ENCODE peak calls at places on chromosome 21, in seven cellular contexts. One of them, this sample, is unnamed.

GRCh38 chr21:45330851-45331261 is 43.2 kb upstream of the POFUT2 start:
- DNase-seq in hippocampal formation: no peak
- DNase-seq in osteocyte: no peak
- DNase-seq in Daoy: no peak
- DNase-seq in neural crest cell: no peak
- DNase-seq in PC-9: no peak
- DNase-seq in stimulated activated CD8-positive, alpha-beta memory T cell treated with anti-CD3 and anti-CD28 coated beads, Interleukin-12 subunit alpha, Interleukin-12 subunit beta, amount 100 ng/mL, for 1 hour: no peak
- DNase-seq in this sample: no peak

GRCh38 chr21:29540289-29540688 is 241.6 kb downstream of the BACH1 start:
- DNase-seq in hippocampal formation: no peak
- DNase-seq in osteocyte: no peak
- DNase-seq in Daoy: no peak
- DNase-seq in neural crest cell: no peak
- DNase-seq in PC-9: no peak
- DNase-seq in stimulated activated CD8-positive, alpha-beta memory T cell treated with anti-CD3 and anti-CD28 coated beads, Interleukin-12 subunit alpha, Interleukin-12 subunit beta, amount 100 ng/mL, for 1 hour: no peak
- DNase-seq in this sample: no peak

GRCh38 chr21:17900281-17900989 is 81.3 kb upstream of the C21orf91 start:
- DNase-seq in hippocampal formation: no peak
- DNase-seq in osteocyte: no peak
- DNase-seq in Daoy: no peak
- DNase-seq in neural crest cell: no peak
- DNase-seq in PC-9: no peak
- DNase-seq in stimulated activated CD8-positive, alpha-beta memory T cell treated with anti-CD3 and anti-CD28 coated beads, Interleukin-12 subunit alpha, Interleukin-12 subunit beta, amount 100 ng/mL, for 1 hour: no peak
- DNase-seq in this sample: no peak

GRCh38 chr21:35663856-35664606 is 396.3 kb downstream of the SETD4 start:
- DNase-seq in hippocampal formation: no peak
- DNase-seq in osteocyte: no peak
- DNase-seq in Daoy: no peak
- DNase-seq in neural crest cell: no peak
- DNase-seq in PC-9: no peak
- DNase-seq in stimulated activated CD8-positive, alpha-beta memory T cell treated with anti-CD3 and anti-CD28 coated beads, Interleukin-12 subunit alpha, Interleukin-12 subunit beta, amount 100 ng/mL, for 1 hour: no peak
- DNase-seq in this sample: no peak

GRCh38 chr21:35297665-35298064 is 248.6 kb upstream of the RUNX1 start:
- DNase-seq in hippocampal formation: no peak
- DNase-seq in osteocyte: no peak
- DNase-seq in Daoy: no peak
- DNase-seq in neural crest cell: no peak
- DNase-seq in PC-9: no peak
- DNase-seq in stimulated activated CD8-positive, alpha-beta memory T cell treated with anti-CD3 and anti-CD28 coated beads, Interleukin-12 subunit alpha, Interleukin-12 subunit beta, amount 100 ng/mL, for 1 hour: no peak
- DNase-seq in this sample: no peak

GRCh38 chr21:31204801-31205200 is 139.3 kb downstream of the TIAM1 start:
- DNase-seq in hippocampal formation: no peak
- DNase-seq in osteocyte: no peak
- DNase-seq in Daoy: no peak
- DNase-seq in neural crest cell: no peak
- DNase-seq in PC-9: no peak
- DNase-seq in stimulated activated CD8-positive, alpha-beta memory T cell treated with anti-CD3 and anti-CD28 coated beads, Interleukin-12 subunit alpha, Interleukin-12 subunit beta, amount 100 ng/mL, for 1 hour: no peak
- DNase-seq in this sample: no peak

GRCh38 chr21:46397211-46397905 is 61.3 kb upstream of the DIP2A start:
- DNase-seq in hippocampal formation: no peak
- DNase-seq in osteocyte: no peak
- DNase-seq in Daoy: no peak
- DNase-seq in neural crest cell: no peak
- DNase-seq in PC-9: no peak
- DNase-seq in stimulated activated CD8-positive, alpha-beta memory T cell treated with anti-CD3 and anti-CD28 coated beads, Interleukin-12 subunit alpha, Interleukin-12 subunit beta, amount 100 ng/mL, for 1 hour: no peak
- DNase-seq in this sample: no peak

GRCh38 chr21:14879458-14879857 is 185.3 kb downstream of the NRIP1 start:
- DNase-seq in hippocampal formation: no peak
- DNase-seq in osteocyte: no peak
- DNase-seq in Daoy: peak; percentile 11
- DNase-seq in neural crest cell: no peak
- DNase-seq in PC-9: no peak
- DNase-seq in stimulated activated CD8-positive, alpha-beta memory T cell treated with anti-CD3 and anti-CD28 coated beads, Interleukin-12 subunit alpha, Interleukin-12 subunit beta, amount 100 ng/mL, for 1 hour: no peak
- DNase-seq in this sample: no peak

GRCh38 chr21:43916691-43917514 is 51.9 kb downstream of the AGPAT3 start:
- DNase-seq in hippocampal formation: no peak
- DNase-seq in osteocyte: no peak
- DNase-seq in Daoy: no peak
- DNase-seq in neural crest cell: no peak
- DNase-seq in PC-9: no peak
- DNase-seq in stimulated activated CD8-positive, alpha-beta memory T cell treated with anti-CD3 and anti-CD28 coated beads, Interleukin-12 subunit alpha, Interleukin-12 subunit beta, amount 100 ng/mL, for 1 hour: peak; percentile 53
- DNase-seq in this sample: no peak